ENCODE peak calls at places on chromosomes 12 and 14, in six cellular contexts. L, W, K, R, Q and Y are unnamed samples.

GRCh38 chr12:130435331-130435730 is 97.6 kb downstream of the PIWIL1 start:
- DNase-seq in W (no peak), R (no peak), L (no peak), K (no peak), Q (no peak), Y (no peak)

GRCh38 chr12:103181366-103182152 is 224.1 kb downstream of the ASCL1 start:
- DNase-seq in R (no peak), Q (no peak), L (no peak), W (no peak), K (no peak), Y (no peak)

GRCh38 chr12:106581543-106582263 is 1.1 kb upstream of the RFX4 start:
- DNase-seq in W (no peak), K (no peak), R (peak; percentile 27), Q (no peak), L (no peak), Y (peak; percentile 6)

GRCh38 chr14:31025335-31026075 is at the start of gene AP4S1:
- DNase-seq in W (peak; percentile 24), L (peak; percentile 58), K (peak; percentile 87), R (peak; percentile 25), Q (peak; percentile 46), Y (no peak)

GRCh38 chr14:54976316-54976715 is 50.6 kb downstream of the WDHD1 start:
- DNase-seq in L (no peak), W (no peak), R (no peak), Q (no peak), K (no peak), Y (no peak)

GRCh38 chr14:94313991-94314655 is 9.0 kb downstream of the SERPINA6 start:
- DNase-seq in K (no peak), W (no peak), L (no peak), Q (no peak), R (no peak), Y (no peak)

GRCh38 chr12:48883305-48884171 is 17.9 kb upstream of the RND1 start:
- DNase-seq in K (no peak), L (no peak), R (no peak), Q (peak; percentile 24), W (no peak), Y (no peak)

GRCh38 chr12:8057839-8058238 is 8.3 kb downstream of the C3AR1 start:
- DNase-seq in W (no peak), K (no peak), L (no peak), Q (no peak), R (no peak), Y (no peak)

GRCh38 chr14:23114669-23115491 is 4.2 kb downstream of the CEBPE start:
- DNase-seq in W (no peak), R (peak; percentile 79), L (no peak), K (no peak), Q (no peak), Y (peak; percentile 27)

GRCh38 chr14:23153891-23154796 is 29.3 kb downstream of the SLC7A8 start:
- DNase-seq in L (no peak), W (no peak), Q (peak; percentile 95), R (no peak), K (peak; percentile 90), Y (no peak)

GRCh38 chr12:50050410-50051280 is 6.8 kb upstream of the ASIC1 start:
- DNase-seq in K (no peak), R (no peak), Q (peak; percentile 83), W (no peak), L (no peak), Y (no peak)

GRCh38 chr14:76514599-76514998 is 138.7 kb downstream of the ESRRB start:
- DNase-seq in W (no peak), K (no peak), Q (no peak), R (peak; percentile 63), L (peak; percentile 18), Y (peak; percentile 24)

GRCh38 chr14:53953002-53953827 is 3.4 kb downstream of the BMP4 start:
- DNase-seq in L (no peak), K (peak; percentile 89), R (peak; percentile 71), Q (peak; percentile 87), W (no peak), Y (no peak)

GRCh38 chr14:81536125-81536771 is 2.6 kb upstream of the SEL1L start:
- DNase-seq in R (no peak), Q (no peak), K (no peak), L (no peak), W (no peak), Y (no peak)

GRCh38 chr12:119804011-119804641 is 73.0 kb downstream of the CIT start:
- DNase-seq in L (no peak), W (no peak), K (no peak), R (peak; percentile 71), Q (peak; percentile 69), Y (peak; percentile 47)

GRCh38 chr14:104680806-104681688 is 8.4 kb upstream of the INF2 start:
- DNase-seq in Q (peak; percentile 66), W (no peak), K (no peak), L (no peak), R (peak; percentile 87), Y (peak; percentile 76)

GRCh38 chr14:69629225-69630127 is 18.1 kb downstream of the SUSD6 start:
- DNase-seq in R (no peak), W (no peak), K (no peak), L (no peak), Q (no peak), Y (no peak)

GRCh38 chr14:86652512-86652911 is 1122.6 kb downstream of the FLRT2 start:
- DNase-seq in Q (no peak), L (no peak), W (no peak), K (no peak), R (no peak), Y (no peak)

GRCh38 chr14:94638330-94638729 is 26.1 kb downstream of the SERPINA3 start:
- DNase-seq in K (no peak), L (no peak), R (no peak), Q (no peak), W (no peak), Y (no peak)

GRCh38 chr12:7345232-7345631 is 41.4 kb downstream of the ACSM4 start:
- DNase-seq in W (no peak), Q (no peak), K (no peak), L (no peak), R (no peak), Y (no peak)

GRCh38 chr14:97634786-97635185 is 837.6 kb downstream of the VRK1 start:
- DNase-seq in Q (no peak), K (no peak), L (no peak), R (no peak), W (no peak), Y (no peak)

GRCh38 chr12:20044836-20045235 is 323.5 kb upstream of the PDE3A start:
- DNase-seq in Q (no peak), L (no peak), W (no peak), R (no peak), K (no peak), Y (no peak)

GRCh38 chr12:90827567-90827966 is 127.4 kb downstream of the CCER1 start:
- DNase-seq in W (no peak), K (no peak), L (no peak), Q (no peak), R (no peak), Y (no peak)

GRCh38 chr14:66330916-66331315 is 155.3 kb upstream of the CCDC196 start:
- DNase-seq in W (no peak), L (no peak), K (no peak), Q (no peak), R (no peak), Y (no peak)

GRCh38 chr12:123063535-123063934 is 83.1 kb downstream of the ARL6IP4 start:
- DNase-seq in R (peak; percentile 38), Q (no peak), K (no peak), W (no peak), L (peak; percentile 36), Y (no peak)

GRCh38 chr12:132523576-132524331 is 33.8 kb downstream of the FBRSL1 start:
- DNase-seq in K (peak; percentile 87), W (peak; percentile 68), R (peak; percentile 92), L (peak; percentile 67), Q (peak; percentile 74), Y (peak; percentile 54)

GRCh38 chr14:95507174-95507573 is 9.3 kb downstream of the SYNE3 start:
- DNase-seq in W (no peak), R (no peak), Q (peak; percentile 84), K (peak; percentile 88), L (no peak), Y (no peak)

GRCh38 chr14:96461950-96462798 is 40.0 kb upstream of the PAPOLA start:
- DNase-seq in L (peak; percentile 48), Q (no peak), K (no peak), W (no peak), R (no peak), Y (no peak)

GRCh38 chr12:15662983-15663659 is 126.1 kb downstream of the EPS8 start:
- DNase-seq in R (peak; percentile 5), K (no peak), L (no peak), W (no peak), Q (no peak), Y (no peak)

GRCh38 chr12:124500232-124501079 is 67.0 kb downstream of the NCOR2 start:
- DNase-seq in W (no peak), K (no peak), L (no peak), Q (no peak), R (no peak), Y (no peak)

GRCh38 chr12:120161852-120162251 is 32.7 kb downstream of the GCN1 start:
- DNase-seq in W (no peak), L (no peak), Q (no peak), K (no peak), R (no peak), Y (no peak)

GRCh38 chr14:100486025-100486828 is 101.0 kb downstream of the BEGAIN start:
- DNase-seq in K (no peak), Q (peak; percentile 73), W (peak; percentile 35), R (peak; percentile 53), L (peak; percentile 85), Y (peak; percentile 46)

GRCh38 chr12:80412343-80412953 is 31.6 kb upstream of the PTPRQ start:
- DNase-seq in Q (no peak), R (peak; percentile 19), W (no peak), K (no peak), L (no peak), Y (peak; percentile 50)

GRCh38 chr14:105882626-105883025 is 356.2 kb downstream of the TMEM121 start:
- DNase-seq in K (peak; percentile 43), Q (no peak), R (no peak), W (no peak), L (no peak), Y (no peak)

GRCh38 chr14:77123381-77124344 is 17.9 kb downstream of the ZDHHC22 start:
- DNase-seq in Q (no peak), W (no peak), R (no peak), L (no peak), K (no peak), Y (no peak)